ENCODE peak calls at places on chromosomes 4 and X, in nine cellular contexts. L, O, Z, J, S, U, F, K and B are unnamed samples.

GRCh38 chr4:10153161-10153560 is 36.6 kb upstream of the WDR1 start:
- DNase-seq in O (no peak), J (no peak), U (no peak), F (no peak), L (no peak), K (no peak), S (no peak), Z (no peak), B (no peak)

GRCh38 chr4:144754562-144755410 is 108.8 kb downstream of the HHIP start:
- DNase-seq in K (no peak), J (peak), U (peak), L (no peak), S (no peak), Z (no peak), F (peak), O (no peak), B (no peak)

GRCh38 chr4:60482921-60483351 is 717.2 kb upstream of the ADGRL3 start:
- DNase-seq in J (no peak), U (no peak), S (no peak), L (no peak), K (no peak), F (no peak), O (no peak), Z (no peak), B (no peak)

GRCh38 chr4:77194366-77194765 is 37.4 kb downstream of the CCNG2 start:
- DNase-seq in K (no peak), S (no peak), Z (no peak), J (no peak), O (no peak), F (no peak), L (no peak), U (no peak), B (no peak)

GRCh38 chrX:103628386-103629290 is at the start of gene TCEAL1:
- DNase-seq in U (peak), J (peak), Z (peak), F (peak), O (peak), K (peak), S (peak), L (peak), B (peak)

GRCh38 chrX:68807818-68808217 is 21.0 kb upstream of the EFNB1 start:
- DNase-seq in S (no peak), L (no peak), U (peak), O (no peak), F (peak), Z (no peak), K (no peak), J (no peak), B (no peak)

GRCh38 chrX:152632445-152633097 is 5.1 kb upstream of the GABRQ start:
- DNase-seq in L (peak), Z (peak), F (peak), O (peak), S (peak), J (peak), K (peak), U (peak), B (peak)

GRCh38 chr4:148287111-148287510 is 155.1 kb downstream of the NR3C2 start:
- DNase-seq in F (no peak), U (no peak), L (no peak), K (no peak), J (no peak), Z (no peak), S (no peak), O (no peak), B (no peak)